ENCODE peak calls at places on chromosomes 2 and 18, in seven cellular contexts. J, W, N, F, O, A and P are unnamed samples.

GRCh38 chr18:50093366-50093765 is 101.6 kb downstream of the MYO5B start:
- DNase-seq in J (no peak), F (no peak), O (no peak), N (no peak), A (no peak), W (no peak), P (no peak)

GRCh38 chr2:144453039-144453336 is 66.9 kb downstream of the ZEB2 start:
- DNase-seq in N (peak), F (no peak), O (no peak), W (no peak), J (no peak), A (no peak), P (no peak)

GRCh38 chr2:155256803-155257202 is 558.3 kb downstream of the KCNJ3 start:
- DNase-seq in W (no peak), J (no peak), O (no peak), A (no peak), F (no peak), N (no peak), P (no peak)

GRCh38 chr2:52391576-52391975 is 1359.6 kb upstream of the NRXN1 start:
- DNase-seq in N (peak), F (no peak), J (no peak), W (no peak), A (no peak), O (no peak), P (no peak)

GRCh38 chr2:64222351-64222750 is 78.1 kb upstream of the PELI1 start:
- DNase-seq in W (no peak), J (no peak), F (peak), O (no peak), A (no peak), N (peak), P (no peak)

GRCh38 chr2:100767810-100768806 is 51.8 kb upstream of the NPAS2 start:
- DNase-seq in F (no peak), N (peak), W (no peak), O (no peak), J (no peak), A (no peak), P (no peak)

GRCh38 chr2:176136375-176137248 is 7.1 kb downstream of the HOXD8 start:
- DNase-seq in A (no peak), O (peak), J (no peak), W (peak), N (no peak), F (peak), P (no peak)

GRCh38 chr2:55888941-55889340 is 34.6 kb downstream of the EFEMP1 start:
- DNase-seq in A (no peak), W (peak), J (no peak), O (no peak), F (no peak), N (peak), P (no peak)

GRCh38 chr2:9288681-9289338 is 82.2 kb downstream of the ASAP2 start:
- DNase-seq in W (peak), O (no peak), N (peak), A (no peak), J (no peak), F (no peak), P (no peak)

GRCh38 chr2:64950226-64951160 is 38.7 kb upstream of the SLC1A4 start:
- DNase-seq in W (no peak), F (no peak), N (peak), O (no peak), J (no peak), A (no peak), P (no peak)

GRCh38 chr2:230231251-230231650 is 5.7 kb downstream of the SP140 start:
- DNase-seq in O (no peak), W (no peak), F (no peak), A (no peak), N (no peak), J (no peak), P (no peak)

GRCh38 chr2:176246324-176246723 is 22.9 kb upstream of the MTX2 start:
- DNase-seq in F (no peak), W (no peak), O (no peak), J (no peak), A (no peak), N (no peak), P (no peak)

GRCh38 chr2:127348421-127349000 is 39.3 kb downstream of the MAP3K2 start:
- DNase-seq in J (no peak), N (peak), O (no peak), F (no peak), A (no peak), W (no peak), P (peak)

GRCh38 chr2:165601866-165602636 is 132.6 kb downstream of the CSRNP3 start:
- DNase-seq in F (no peak), N (peak), W (no peak), O (no peak), J (no peak), A (no peak), P (peak)

GRCh38 chr2:239140346-239141020 is 260.3 kb downstream of the HDAC4 start:
- DNase-seq in O (no peak), A (no peak), W (no peak), J (no peak), F (no peak), N (no peak), P (no peak)

GRCh38 chr2:233528182-233528581 is 38.4 kb downstream of the USP40 start:
- DNase-seq in J (no peak), W (no peak), N (no peak), A (no peak), O (no peak), F (no peak), P (no peak)

GRCh38 chr18:45920367-45920766 is 46.8 kb downstream of the EPG5 start:
- DNase-seq in F (peak), N (peak), A (peak), O (peak), W (no peak), J (peak), P (peak)

GRCh38 chr2:175461839-175462238 is 280.3 kb upstream of the ATP5MC3 start:
- DNase-seq in N (no peak), W (no peak), J (no peak), A (peak), O (no peak), F (no peak), P (no peak)

GRCh38 chr2:70687461-70687795 is 80.6 kb downstream of the ADD2 start:
- DNase-seq in N (no peak), A (no peak), J (no peak), F (no peak), W (no peak), O (no peak), P (no peak)
- H3K4me3 ChIP-seq in N (no peak), A (no peak), J (no peak), F (no peak), W (no peak), O (no peak), P (no peak)

DNA sequence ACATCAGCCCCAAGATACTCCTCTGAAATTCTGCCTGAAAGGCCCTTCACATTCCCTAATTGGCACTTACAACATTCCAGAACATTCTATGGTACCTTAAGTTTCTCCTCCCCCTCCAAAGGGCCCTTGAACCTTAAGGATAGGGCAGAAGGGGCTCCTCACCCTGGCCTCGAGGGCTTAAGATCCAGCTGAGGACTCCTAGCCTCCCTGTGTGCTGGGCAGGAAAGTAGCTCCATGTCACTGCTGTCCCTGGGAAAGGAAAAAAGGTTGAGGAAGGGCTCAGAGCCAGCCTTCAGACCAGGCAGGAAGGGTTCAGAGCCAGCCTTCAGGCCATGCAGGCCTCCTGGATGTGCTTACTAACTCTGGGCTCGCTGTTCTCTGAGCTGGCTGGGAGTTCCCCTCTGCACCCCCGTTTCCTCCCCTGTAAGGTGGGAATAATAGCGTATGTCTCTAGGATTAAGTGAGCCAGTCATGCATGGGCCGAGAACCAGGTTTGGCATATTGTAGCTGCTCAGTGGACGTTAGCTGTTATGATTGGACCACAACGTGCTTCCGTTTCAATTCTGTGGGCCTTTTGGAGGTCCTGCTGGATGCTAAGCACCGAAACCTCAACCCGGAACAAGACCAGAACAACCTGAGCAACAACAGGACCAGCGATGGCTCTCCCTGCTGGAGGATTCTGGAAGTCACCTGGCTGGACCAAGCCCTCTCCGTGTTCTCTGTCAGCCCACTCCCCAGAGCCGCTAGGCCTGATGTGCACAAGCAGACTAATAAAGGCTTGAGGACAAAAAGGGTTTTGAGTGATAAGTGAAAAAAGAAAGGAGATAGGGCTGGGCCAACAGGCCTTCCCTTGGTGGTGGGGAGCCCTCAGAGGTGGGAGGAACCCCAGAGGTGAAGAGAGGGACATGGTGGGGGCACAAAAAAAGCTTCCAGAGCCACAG is 1.0 kb upstream of the B3GNT7 start:
- DNase-seq in W (peak), O (no peak), J (peak), F (peak), N (no peak), A (peak), P (no peak)
- H3K4me3 ChIP-seq in W (no peak), O (no peak), J (peak), F (no peak), N (no peak), A (peak), P (no peak)

GRCh38 chr2:46499392-46499785 is 20.0 kb downstream of the TMEM247 start:
- DNase-seq in O (no peak), N (no peak), F (no peak), A (no peak), W (no peak), J (no peak), P (no peak)
- H3K4me3 ChIP-seq in O (no peak), N (peak), F (no peak), A (peak), W (peak), J (peak), P (peak)

GRCh38 chr18:35030234-35030989 is 10.8 kb upstream of the MAPRE2 start:
- DNase-seq in O (peak), J (no peak), W (no peak), N (no peak), F (no peak), A (no peak), P (no peak)

GRCh38 chr18:35029770-35030169 is 11.4 kb upstream of the MAPRE2 start:
- DNase-seq in F (no peak), O (no peak), W (no peak), J (no peak), N (peak), A (no peak), P (no peak)

GRCh38 chr18:35027206-35027605 is 14.0 kb upstream of the MAPRE2 start:
- DNase-seq in F (no peak), A (no peak), J (no peak), W (no peak), O (no peak), N (no peak), P (no peak)

GRCh38 chr18:35028556-35028955 is 12.7 kb upstream of the MAPRE2 start:
- DNase-seq in N (peak), O (no peak), F (no peak), A (no peak), J (no peak), W (no peak), P (no peak)

GRCh38 chr18:35029103-35029502 is 12.1 kb upstream of the MAPRE2 start:
- DNase-seq in F (peak), N (peak), O (no peak), W (no peak), A (no peak), J (no peak), P (no peak)
- H3K4me3 ChIP-seq in F (no peak), N (no peak), O (no peak), W (no peak), A (no peak), J (no peak), P (no peak)

GRCh38 chr2:10407432-10407831 is 40.7 kb downstream of the ODC1 start:
- DNase-seq in O (no peak), W (no peak), A (peak), J (no peak), N (no peak), F (no peak), P (no peak)

GRCh38 chr2:10406016-10406415 is 42.1 kb downstream of the ODC1 start:
- DNase-seq in J (no peak), A (no peak), N (no peak), F (no peak), W (no peak), O (no peak), P (no peak)

GRCh38 chr2:10408649-10409579 is 39.2 kb downstream of the ODC1 start:
- DNase-seq in W (peak), O (peak), A (peak), F (peak), J (peak), N (peak), P (no peak)

GRCh38 chr2:10406491-10406890 is 41.6 kb downstream of the ODC1 start:
- DNase-seq in A (no peak), F (no peak), W (no peak), J (no peak), O (no peak), N (no peak), P (no peak)

DNA sequence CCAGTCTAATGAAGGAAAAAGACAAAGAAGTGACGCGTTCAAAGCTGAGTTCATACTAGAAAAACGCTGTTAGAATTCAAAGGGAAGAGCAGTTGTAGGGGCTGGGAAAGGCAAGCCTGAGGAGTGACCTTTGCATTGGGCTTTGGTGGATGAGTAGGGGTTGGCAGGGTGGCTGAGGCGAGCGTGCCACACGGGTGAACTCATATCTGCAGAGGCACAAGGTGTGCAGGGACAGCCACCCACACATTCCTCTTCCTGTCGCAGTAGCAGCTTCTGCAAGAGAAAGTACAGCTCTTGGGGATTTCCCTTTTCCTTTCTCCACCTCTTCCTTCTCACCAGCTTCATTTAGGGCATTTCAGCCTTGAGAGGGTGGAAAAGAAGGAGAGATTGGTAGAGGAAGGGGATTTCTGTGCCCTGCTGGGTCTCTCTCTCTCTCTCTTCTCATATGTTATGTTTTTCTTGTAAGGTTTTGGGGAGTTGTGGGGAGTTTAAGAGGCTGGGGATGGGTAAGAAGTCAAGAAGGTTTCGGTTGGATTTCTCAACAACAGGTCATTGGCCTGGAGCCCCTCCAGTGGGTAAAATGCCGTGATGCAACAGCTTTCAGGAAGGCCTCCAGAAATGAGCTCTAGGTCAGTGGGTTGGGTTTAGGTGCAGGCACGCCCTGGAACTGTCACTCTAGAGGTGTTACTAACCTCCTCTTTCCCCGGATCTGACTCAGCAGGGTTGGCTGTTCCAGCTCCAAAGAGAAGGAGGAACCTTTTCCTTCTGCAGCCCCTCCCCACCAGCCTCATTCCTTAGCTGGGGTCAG is 40.1 kb downstream of the ODC1 start:
- DNase-seq in F (peak), A (peak), J (peak), W (peak), O (peak), N (peak), P (peak)
- H3K4me3 ChIP-seq in F (no peak), A (no peak), J (no peak), W (no peak), O (no peak), N (no peak), P (no peak)